ENCODE peak calls at places on chromosomes 11 and 22, in eight cellular contexts. One of them, this sample, is unnamed.

GRCh38 chr11:68704887-68705286 is 20.5 kb downstream of the GAL start:
- DNase-seq in epithelial cell of esophagus: no peak
- DNase-seq in fibroblast of villous mesenchyme: no peak
- DNase-seq in cardiac fibroblast: no peak
- DNase-seq in MM.1S: no peak
- DNase-seq in CD8-positive, alpha-beta T cell: no peak
- DNase-seq in psoas muscle: no peak
- DNase-seq in coronary artery: no peak
- DNase-seq in this sample: no peak

GRCh38 chr11:67024410-67024809 is 1.5 kb downstream of the SYT12 start:
- DNase-seq in epithelial cell of esophagus: no peak
- DNase-seq in fibroblast of villous mesenchyme: no peak
- DNase-seq in cardiac fibroblast: no peak
- DNase-seq in MM.1S: peak
- DNase-seq in CD8-positive, alpha-beta T cell: peak
- DNase-seq in psoas muscle: no peak
- DNase-seq in coronary artery: no peak
- DNase-seq in this sample: no peak

GRCh38 chr11:45405916-45406670 is 120.0 kb upstream of the SYT13 start:
- DNase-seq in epithelial cell of esophagus: no peak
- DNase-seq in fibroblast of villous mesenchyme: peak
- DNase-seq in cardiac fibroblast: peak
- DNase-seq in MM.1S: no peak
- DNase-seq in CD8-positive, alpha-beta T cell: no peak
- DNase-seq in psoas muscle: no peak
- DNase-seq in coronary artery: no peak
- DNase-seq in this sample: no peak

GRCh38 chr22:48593551-48593950 is 1234.1 kb downstream of the BRD1 start:
- DNase-seq in epithelial cell of esophagus: no peak
- DNase-seq in fibroblast of villous mesenchyme: no peak
- DNase-seq in cardiac fibroblast: no peak
- DNase-seq in MM.1S: no peak
- DNase-seq in CD8-positive, alpha-beta T cell: no peak
- DNase-seq in psoas muscle: no peak
- DNase-seq in coronary artery: no peak
- DNase-seq in this sample: no peak

GRCh38 chr11:44627911-44628729 is 62.7 kb downstream of the CD82 start:
- DNase-seq in epithelial cell of esophagus: no peak
- DNase-seq in fibroblast of villous mesenchyme: peak
- DNase-seq in cardiac fibroblast: peak
- DNase-seq in MM.1S: no peak
- DNase-seq in CD8-positive, alpha-beta T cell: peak
- DNase-seq in psoas muscle: peak
- DNase-seq in coronary artery: peak
- DNase-seq in this sample: no peak

GRCh38 chr11:30876656-30877371 is 290.7 kb upstream of the MPPED2 start:
- DNase-seq in epithelial cell of esophagus: peak
- DNase-seq in fibroblast of villous mesenchyme: no peak
- DNase-seq in cardiac fibroblast: peak
- DNase-seq in MM.1S: no peak
- DNase-seq in CD8-positive, alpha-beta T cell: no peak
- DNase-seq in psoas muscle: no peak
- DNase-seq in coronary artery: no peak
- DNase-seq in this sample: no peak

GRCh38 chr11:111064118-111064517 is 181.4 kb upstream of the POU2AF2 start:
- DNase-seq in epithelial cell of esophagus: no peak
- DNase-seq in fibroblast of villous mesenchyme: peak
- DNase-seq in cardiac fibroblast: peak
- DNase-seq in MM.1S: no peak
- DNase-seq in CD8-positive, alpha-beta T cell: no peak
- DNase-seq in psoas muscle: no peak
- DNase-seq in coronary artery: no peak
- DNase-seq in this sample: peak

GRCh38 chr11:9448576-9449352 is 12.0 kb upstream of the ZNF143 start:
- DNase-seq in epithelial cell of esophagus: no peak
- DNase-seq in fibroblast of villous mesenchyme: no peak
- DNase-seq in cardiac fibroblast: no peak
- DNase-seq in MM.1S: no peak
- DNase-seq in CD8-positive, alpha-beta T cell: no peak
- DNase-seq in psoas muscle: no peak
- DNase-seq in coronary artery: no peak
- DNase-seq in this sample: no peak

GRCh38 chr11:76245720-76246119 is 39.4 kb upstream of the WNT11 start:
- DNase-seq in epithelial cell of esophagus: no peak
- DNase-seq in fibroblast of villous mesenchyme: no peak
- DNase-seq in cardiac fibroblast: no peak
- DNase-seq in MM.1S: no peak
- DNase-seq in CD8-positive, alpha-beta T cell: no peak
- DNase-seq in psoas muscle: no peak
- DNase-seq in coronary artery: no peak
- DNase-seq in this sample: no peak

DNA sequence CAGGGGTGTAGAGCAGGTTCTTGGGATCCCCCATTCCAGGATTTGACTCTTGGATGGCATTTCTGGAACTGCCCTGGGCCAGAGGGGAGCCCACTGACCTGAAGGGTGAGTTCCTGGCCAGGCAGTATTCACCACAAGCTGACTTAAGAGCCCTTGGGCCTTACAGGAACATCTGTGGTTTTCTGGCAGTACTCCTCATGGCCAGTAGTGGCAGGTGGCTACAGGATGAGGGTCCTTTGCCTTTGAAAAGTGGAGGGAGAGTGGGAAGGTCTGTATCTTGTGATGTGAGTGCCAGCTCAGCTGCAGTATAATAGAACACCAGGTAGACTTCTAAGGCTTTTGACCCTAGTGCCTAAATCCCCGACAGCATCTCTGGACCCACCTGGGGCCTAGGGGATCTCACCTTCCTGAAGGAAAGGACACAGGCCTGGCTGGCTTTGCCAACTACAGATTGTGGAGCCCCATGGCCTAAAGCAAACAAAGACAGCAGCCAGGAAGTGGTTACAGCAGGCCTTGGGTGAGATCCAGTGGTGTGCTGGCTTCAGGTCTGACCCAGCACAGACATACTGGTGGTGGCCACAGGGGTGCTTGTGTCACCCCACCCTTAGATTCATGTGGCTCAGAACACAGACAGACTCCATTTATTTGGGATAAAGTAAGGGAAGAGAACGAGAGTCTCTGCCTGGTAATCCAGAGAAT is 9.0 kb downstream of the OR51S1 start:
- DNase-seq in epithelial cell of esophagus: no peak
- DNase-seq in fibroblast of villous mesenchyme: no peak
- DNase-seq in cardiac fibroblast: no peak
- DNase-seq in MM.1S: no peak
- DNase-seq in CD8-positive, alpha-beta T cell: no peak
- DNase-seq in psoas muscle: no peak
- DNase-seq in coronary artery: no peak
- DNase-seq in this sample: no peak
- H3K4me3 ChIP-seq in epithelial cell of esophagus: no peak
- H3K4me3 ChIP-seq in fibroblast of villous mesenchyme: no peak
- H3K4me3 ChIP-seq in cardiac fibroblast: no peak
- H3K4me3 ChIP-seq in MM.1S: no peak
- H3K4me3 ChIP-seq in CD8-positive, alpha-beta T cell: no peak
- H3K4me3 ChIP-seq in psoas muscle: no peak
- H3K4me3 ChIP-seq in coronary artery: no peak
- H3K4me3 ChIP-seq in this sample: no peak

GRCh38 chr11:88313441-88313840 is 24.1 kb downstream of the CTSC start:
- DNase-seq in epithelial cell of esophagus: peak
- DNase-seq in fibroblast of villous mesenchyme: peak
- DNase-seq in cardiac fibroblast: no peak
- DNase-seq in MM.1S: no peak
- DNase-seq in CD8-positive, alpha-beta T cell: no peak
- DNase-seq in psoas muscle: no peak
- DNase-seq in coronary artery: no peak
- DNase-seq in this sample: no peak
- TF ChIP-seq CTCF in epithelial cell of esophagus: no peak
- TF ChIP-seq CTCF in fibroblast of villous mesenchyme: no peak
- TF ChIP-seq CTCF in cardiac fibroblast: no peak
- TF ChIP-seq CTCF in MM.1S: no peak
- TF ChIP-seq CTCF in CD8-positive, alpha-beta T cell: no peak
- TF ChIP-seq CTCF in psoas muscle: no peak
- TF ChIP-seq CTCF in coronary artery: no peak
- TF ChIP-seq CTCF in this sample: no peak

GRCh38 chr11:40100204-40100603 is 1359.2 kb downstream of the LRRC4C start:
- DNase-seq in epithelial cell of esophagus: no peak
- DNase-seq in fibroblast of villous mesenchyme: no peak
- DNase-seq in cardiac fibroblast: no peak
- DNase-seq in MM.1S: no peak
- DNase-seq in CD8-positive, alpha-beta T cell: no peak
- DNase-seq in psoas muscle: no peak
- DNase-seq in coronary artery: no peak
- DNase-seq in this sample: no peak
- H3K4me3 ChIP-seq in epithelial cell of esophagus: no peak
- H3K4me3 ChIP-seq in fibroblast of villous mesenchyme: no peak
- H3K4me3 ChIP-seq in cardiac fibroblast: no peak
- H3K4me3 ChIP-seq in MM.1S: no peak
- H3K4me3 ChIP-seq in CD8-positive, alpha-beta T cell: no peak
- H3K4me3 ChIP-seq in psoas muscle: no peak
- H3K4me3 ChIP-seq in coronary artery: no peak
- H3K4me3 ChIP-seq in this sample: no peak

DNA sequence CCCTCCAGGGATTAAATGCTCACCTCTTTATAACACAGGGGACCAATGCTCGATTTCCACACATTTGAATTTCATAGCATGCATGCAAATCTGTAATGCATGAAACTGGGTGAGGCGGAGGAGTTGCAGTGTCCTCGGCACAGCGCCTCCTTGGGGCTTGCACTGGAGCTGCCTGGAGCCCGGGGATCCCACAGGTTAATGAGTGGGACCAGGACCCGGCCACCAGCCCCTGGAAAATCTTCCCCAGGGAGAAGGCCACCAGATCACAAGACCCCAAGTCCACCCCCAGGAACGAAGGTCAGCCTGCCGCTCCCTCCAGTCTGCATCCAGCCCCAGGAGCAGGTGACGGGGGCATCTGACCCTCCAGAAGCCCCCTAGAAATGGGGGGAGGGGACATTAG is 119.1 kb downstream of the MN1 start:
- DNase-seq in epithelial cell of esophagus: no peak
- DNase-seq in fibroblast of villous mesenchyme: no peak
- DNase-seq in cardiac fibroblast: no peak
- DNase-seq in MM.1S: no peak
- DNase-seq in CD8-positive, alpha-beta T cell: no peak
- DNase-seq in psoas muscle: no peak
- DNase-seq in coronary artery: no peak
- DNase-seq in this sample: no peak
- TF ChIP-seq CTCF in epithelial cell of esophagus: peak
- TF ChIP-seq CTCF in fibroblast of villous mesenchyme: peak
- TF ChIP-seq CTCF in cardiac fibroblast: peak
- TF ChIP-seq CTCF in MM.1S: no peak
- TF ChIP-seq CTCF in CD8-positive, alpha-beta T cell: no peak
- TF ChIP-seq CTCF in psoas muscle: peak
- TF ChIP-seq CTCF in coronary artery: no peak
- TF ChIP-seq CTCF in this sample: peak

DNA sequence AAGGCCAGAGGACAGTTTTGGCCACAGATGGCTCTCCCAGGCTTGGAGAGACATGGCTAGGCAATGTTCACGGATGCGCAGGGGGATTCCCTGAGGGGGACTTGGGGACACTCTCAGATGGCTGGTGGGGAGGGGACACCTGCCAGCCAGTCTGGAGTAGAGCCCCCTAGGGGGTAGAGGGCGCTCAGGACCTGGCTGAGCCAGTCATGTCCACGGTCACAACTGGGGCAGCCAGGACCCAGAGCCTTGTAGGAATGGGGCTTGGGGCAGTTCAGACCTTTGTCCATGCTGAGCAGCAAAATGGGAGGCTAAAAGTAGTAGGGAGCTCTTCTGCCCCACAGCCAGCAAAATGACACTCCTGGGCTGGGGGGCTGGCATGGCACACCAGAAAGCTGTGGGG is 1.7 kb downstream of the CSDC2 start:
- DNase-seq in epithelial cell of esophagus: no peak
- DNase-seq in fibroblast of villous mesenchyme: no peak
- DNase-seq in cardiac fibroblast: no peak
- DNase-seq in MM.1S: no peak
- DNase-seq in CD8-positive, alpha-beta T cell: no peak
- DNase-seq in psoas muscle: no peak
- DNase-seq in coronary artery: no peak
- DNase-seq in this sample: no peak
- H3K4me3 ChIP-seq in epithelial cell of esophagus: no peak
- H3K4me3 ChIP-seq in fibroblast of villous mesenchyme: no peak
- H3K4me3 ChIP-seq in cardiac fibroblast: no peak
- H3K4me3 ChIP-seq in MM.1S: no peak
- H3K4me3 ChIP-seq in CD8-positive, alpha-beta T cell: no peak
- H3K4me3 ChIP-seq in psoas muscle: no peak
- H3K4me3 ChIP-seq in coronary artery: peak
- H3K4me3 ChIP-seq in this sample: no peak

DNA sequence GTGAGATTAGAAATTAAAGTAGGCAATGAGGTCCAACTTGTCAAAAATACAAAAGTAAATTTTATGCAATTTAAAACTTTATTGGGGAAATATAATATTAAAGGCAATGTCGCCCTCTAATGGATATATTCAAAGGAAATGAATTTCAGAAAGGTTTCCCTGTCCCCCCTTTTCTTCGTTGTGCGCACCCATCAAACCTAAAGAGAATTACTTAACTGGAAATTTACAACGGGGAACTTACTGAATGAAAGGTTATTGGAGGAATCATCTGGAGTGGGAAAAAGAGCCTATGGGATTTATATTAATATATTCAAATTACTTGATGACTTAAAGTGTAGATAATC is 1.7 kb upstream of the ABTB2 start:
- DNase-seq in epithelial cell of esophagus: no peak
- DNase-seq in fibroblast of villous mesenchyme: no peak
- DNase-seq in cardiac fibroblast: no peak
- DNase-seq in MM.1S: no peak
- DNase-seq in CD8-positive, alpha-beta T cell: peak
- DNase-seq in psoas muscle: no peak
- DNase-seq in coronary artery: no peak
- DNase-seq in this sample: no peak
- TF ChIP-seq CTCF in epithelial cell of esophagus: no peak
- TF ChIP-seq CTCF in fibroblast of villous mesenchyme: no peak
- TF ChIP-seq CTCF in cardiac fibroblast: no peak
- TF ChIP-seq CTCF in MM.1S: peak
- TF ChIP-seq CTCF in CD8-positive, alpha-beta T cell: peak
- TF ChIP-seq CTCF in psoas muscle: peak
- TF ChIP-seq CTCF in coronary artery: peak
- TF ChIP-seq CTCF in this sample: no peak

This sample was measured in AG09309.